ENCODE peak calls at places on chromosomes 1 and 21, in eight cellular contexts. K is brain microvascular endothelial cell; B is body of pancreas; R is kidney glomerular epithelial cell; U is CD4-positive, alpha-beta memory T cell; S is WTC11; F is GM18507; E is left ventricle myocardium superior. N is an unnamed sample.

GRCh38 chr1:177926201-177926600 is 43.7 kb downstream of the SEC16B start:
- DNase-seq in K (no peak), B (no peak), R (no peak), U (no peak), S (no peak), F (no peak), E (no peak), N (no peak)

GRCh38 chr1:212355230-212355969 is 59.3 kb downstream of the PACC1 start:
- DNase-seq in K (no peak), B (no peak), R (no peak), U (no peak), S (no peak), F (no peak), E (no peak), N (no peak)

GRCh38 chr1:234978397-234979291 is 150.0 kb downstream of the TOMM20 start:
- DNase-seq in K (peak; percentile 89), B (peak; percentile 34), R (peak; percentile 65), U (peak; percentile 72), S (no peak), F (no peak), E (peak; percentile 64), N (peak; percentile 83)

GRCh38 chr1:195530961-195531360 is 1077.3 kb downstream of the KCNT2 start:
- DNase-seq in K (no peak), B (no peak), R (no peak), U (no peak), S (no peak), F (no peak), E (no peak), N (no peak)

GRCh38 chr1:179229214-179230140 is at the start of gene ABL2:
- DNase-seq in K (no peak), B (peak; percentile 62), R (no peak), U (peak; percentile 50), S (peak; percentile 72), F (peak; percentile 39), E (peak; percentile 62), N (peak; percentile 84)

GRCh38 chr1:109259674-109260557 is 10.6 kb downstream of the CELSR2 start:
- DNase-seq in K (no peak), B (no peak), R (no peak), U (no peak), S (no peak), F (no peak), E (no peak), N (no peak)

GRCh38 chr1:29896300-29896699 is 660.0 kb downstream of the PTPRU start:
- DNase-seq in K (no peak), B (no peak), R (no peak), U (no peak), S (no peak), F (no peak), E (no peak), N (no peak)

GRCh38 chr1:67089685-67090208 is 35.8 kb upstream of the SLC35D1 start:
- DNase-seq in K (no peak), B (no peak), R (no peak), U (no peak), S (no peak), F (no peak), E (no peak), N (no peak)

GRCh38 chr21:35720065-35720810 is 340.1 kb downstream of the SETD4 start:
- DNase-seq in K (no peak), B (no peak), R (no peak), U (no peak), S (no peak), F (no peak), E (no peak), N (no peak)

GRCh38 chr1:101148987-101149386 is 87.8 kb upstream of the S1PR1 start:
- DNase-seq in K (no peak), B (no peak), R (no peak), U (no peak), S (no peak), F (no peak), E (no peak), N (no peak)

GRCh38 chr1:232952514-232953175 is 2.2 kb downstream of the NTPCR start:
- DNase-seq in K (peak; percentile 23), B (peak; percentile 57), R (peak; percentile 44), U (peak; percentile 30), S (peak; percentile 77), F (peak; percentile 22), E (no peak), N (peak; percentile 39)

GRCh38 chr1:201008666-201009360 is 14.7 kb downstream of the KIF21B start:
- DNase-seq in K (no peak), B (no peak), R (no peak), U (no peak), S (no peak), F (no peak), E (no peak), N (no peak)

GRCh38 chr1:203075249-203076030 is 10.4 kb downstream of the MYOG start:
- DNase-seq in K (no peak), B (no peak), R (no peak), U (no peak), S (peak; percentile 38), F (no peak), E (no peak), N (peak; percentile 17)

GRCh38 chr1:181490740-181491712 is 7.7 kb downstream of the CACNA1E start:
- DNase-seq in K (no peak), B (no peak), R (no peak), U (no peak), S (no peak), F (no peak), E (peak; percentile 34), N (no peak)

GRCh38 chr1:244645414-244645813 is 7.5 kb upstream of the DESI2 start:
- DNase-seq in K (no peak), B (no peak), R (no peak), U (no peak), S (no peak), F (no peak), E (no peak), N (no peak)

GRCh38 chr1:174131032-174131638 is 28.2 kb upstream of the RABGAP1L start:
- DNase-seq in K (no peak), B (no peak), R (no peak), U (no peak), S (peak; percentile 18), F (no peak), E (no peak), N (no peak)

GRCh38 chr1:69230223-69230622 is 337.5 kb upstream of the LRRC7 start:
- DNase-seq in K (no peak), B (no peak), R (no peak), U (no peak), S (no peak), F (no peak), E (no peak), N (no peak)

GRCh38 chr1:158323866-158324265 is 7.5 kb downstream of the CD1B start:
- DNase-seq in K (no peak), B (no peak), R (no peak), U (no peak), S (no peak), F (no peak), E (no peak), N (no peak)

GRCh38 chr1:26998319-26999300 is 5.1 kb downstream of the TRNP1 start:
- DNase-seq in K (no peak), B (no peak), R (no peak), U (no peak), S (no peak), F (no peak), E (no peak), N (no peak)

GRCh38 chr1:204073837-204074273 is 940 bp downstream of the SOX13 start:
- DNase-seq in K (no peak), B (no peak), R (no peak), U (no peak), S (no peak), F (no peak), E (peak; percentile 49), N (peak; percentile 23)

GRCh38 chr1:152344463-152344862 is 15.3 kb downstream of the FLG2 start:
- DNase-seq in K (no peak), B (no peak), R (no peak), U (no peak), S (no peak), F (no peak), E (no peak), N (no peak)

GRCh38 chr1:153764315-153764714 is 10.9 kb upstream of the SLC27A3 start:
- DNase-seq in K (no peak), B (no peak), R (no peak), U (no peak), S (no peak), F (no peak), E (no peak), N (no peak)

GRCh38 chr1:65114312-65114711 is 33.7 kb upstream of the AK4 start:
- DNase-seq in K (no peak), B (no peak), R (no peak), U (no peak), S (no peak), F (no peak), E (no peak), N (no peak)

GRCh38 chr1:91631718-91632330 is 131.2 kb downstream of the CDC7 start:
- DNase-seq in K (no peak), B (no peak), R (no peak), U (no peak), S (no peak), F (no peak), E (no peak), N (no peak)

GRCh38 chr1:36609241-36610027 is 126.7 kb upstream of the CSF3R start:
- DNase-seq in K (peak; percentile 34), B (peak; percentile 39), R (peak; percentile 34), U (peak; percentile 42), S (peak; percentile 86), F (peak; percentile 43), E (no peak), N (peak; percentile 32)

GRCh38 chr1:228463559-228464455 is 23.4 kb upstream of the RNF187 start:
- DNase-seq in K (no peak), B (peak; percentile 13), R (no peak), U (peak; percentile 47), S (peak; percentile 73), F (no peak), E (peak; percentile 39), N (no peak)

GRCh38 chr1:91684599-91685196 is 184.0 kb downstream of the CDC7 start:
- DNase-seq in K (no peak), B (no peak), R (no peak), U (peak; percentile 17), S (no peak), F (no peak), E (no peak), N (no peak)

GRCh38 chr1:206709772-206710456 is 25.2 kb downstream of the MAPKAPK2 start:
- DNase-seq in K (peak; percentile 52), B (no peak), R (no peak), U (no peak), S (no peak), F (no peak), E (no peak), N (no peak)

GRCh38 chr1:58119971-58120370 is 426.6 kb downstream of the OMA1 start:
- DNase-seq in K (no peak), B (no peak), R (no peak), U (no peak), S (no peak), F (no peak), E (no peak), N (no peak)

GRCh38 chr1:14956579-14957195 is 196.9 kb upstream of the TMEM51 start:
- DNase-seq in K (no peak), B (no peak), R (no peak), U (no peak), S (no peak), F (no peak), E (no peak), N (no peak)

GRCh38 chr1:35226546-35226945 is 33.6 kb upstream of the SFPQ start:
- DNase-seq in K (no peak), B (no peak), R (no peak), U (no peak), S (no peak), F (no peak), E (no peak), N (no peak)

GRCh38 chr1:71651229-71651628 is 570.4 kb upstream of the ZRANB2 start:
- DNase-seq in K (no peak), B (no peak), R (no peak), U (no peak), S (no peak), F (no peak), E (no peak), N (no peak)

GRCh38 chr1:206719169-206719839 is 34.6 kb downstream of the MAPKAPK2 start:
- DNase-seq in K (no peak), B (no peak), R (no peak), U (no peak), S (no peak), F (no peak), E (no peak), N (peak; percentile 61)

GRCh38 chr1:167821969-167822685 is 91.8 kb downstream of the ADCY10 start:
- DNase-seq in K (no peak), B (no peak), R (peak; percentile 57), U (no peak), S (no peak), F (no peak), E (no peak), N (no peak)